ENCODE peak calls at places on chromosome 3, in four cellular contexts. H is upper lobe of left lung, X is right lobe of liver, V is astrocyte. F is an unnamed sample.
A peak's percentile ranks its signal among the peaks of the same experiment; 100 is the strongest.

GRCh38 chr3:15844889-15845288 is 47.1 kb upstream of the ANKRD28 start:
- DNase-seq in H (no peak), X (no peak), V (no peak), F (no peak)

GRCh38 chr3:138434276-138434874 is at the start of gene ESYT3:
- DNase-seq in H (peak; percentile 97), X (peak; percentile 83), V (peak; percentile 36), F (peak; percentile 93)

GRCh38 chr3:50327943-50328691 is at the start of gene TUSC2:
- DNase-seq in H (peak; percentile 95), X (peak; percentile 97), V (peak; percentile 87), F (peak; percentile 99)

GRCh38 chr3:126546013-126546412 is 12.7 kb downstream of the C3orf22 start:
- DNase-seq in H (no peak), X (no peak), V (no peak), F (no peak)

GRCh38 chr3:44323341-44323955 is 15.1 kb upstream of the TCAIM start:
- DNase-seq in H (no peak), X (peak; percentile 54), V (peak; percentile 29), F (peak; percentile 21)

GRCh38 chr3:61847784-61848462 is 286.6 kb downstream of the PTPRG start:
- DNase-seq in H (peak; percentile 2), X (peak; percentile 73), V (no peak), F (peak; percentile 10)

GRCh38 chr3:118799303-118799702 is 235.3 kb downstream of the IGSF11 start:
- DNase-seq in H (no peak), X (no peak), V (no peak), F (no peak)

GRCh38 chr3:32436816-32437189 is 45.1 kb downstream of the CMTM7 start:
- DNase-seq in H (no peak), X (no peak), V (no peak), F (no peak)

GRCh38 chr3:135106445-135106844 is 311.4 kb downstream of the EPHB1 start:
- DNase-seq in H (no peak), X (no peak), V (peak; percentile 3), F (peak; percentile 63)

GRCh38 chr3:196971094-196971698 is 2.6 kb upstream of the PIGZ start:
- DNase-seq in H (no peak), X (no peak), V (no peak), F (no peak)

GRCh38 chr3:159586587-159587202 is 401.9 kb upstream of the IL12A start:
- DNase-seq in H (no peak), X (no peak), V (peak; percentile 36), F (peak; percentile 30)

GRCh38 chr3:78580691-78581090 is 1187.1 kb downstream of the ROBO1 start:
- DNase-seq in H (no peak), X (no peak), V (peak; percentile 4), F (no peak)

GRCh38 chr3:68972358-68972979 is 40.1 kb upstream of the TAFA4 start:
- DNase-seq in H (no peak), X (no peak), V (peak; percentile 23), F (peak; percentile 57)

GRCh38 chr3:183410280-183410679 is 18.1 kb downstream of the MCF2L2 start:
- DNase-seq in H (no peak), X (no peak), V (peak; percentile 40), F (no peak)

GRCh38 chr3:134057006-134057832 is 27.5 kb upstream of the SLCO2A1 start:
- DNase-seq in H (no peak), X (no peak), V (no peak), F (no peak)

GRCh38 chr3:178485756-178486155 is 50.5 kb upstream of the KCNMB2 start:
- DNase-seq in H (no peak), X (no peak), V (peak; percentile 65), F (no peak)

GRCh38 chr3:143563786-143564185 is 284.5 kb downstream of the SLC9A9 start:
- DNase-seq in H (no peak), X (no peak), V (no peak), F (no peak)

GRCh38 chr3:128395500-128396125 is 71.1 kb downstream of the DNAJB8 start:
- DNase-seq in H (no peak), X (no peak), V (peak; percentile 29), F (no peak)

GRCh38 chr3:43923101-43923979 is 232.6 kb downstream of the ABHD5 start:
- DNase-seq in H (no peak), X (no peak), V (no peak), F (no peak)

GRCh38 chr3:67517781-67518180 is 136.6 kb downstream of the SUCLG2 start:
- DNase-seq in H (no peak), X (no peak), V (no peak), F (no peak)

GRCh38 chr3:67521053-67521646 is 133.3 kb downstream of the SUCLG2 start:
- DNase-seq in H (no peak), X (no peak), V (no peak), F (no peak)

GRCh38 chr3:67515778-67516177 is 138.6 kb downstream of the SUCLG2 start:
- DNase-seq in H (no peak), X (no peak), V (no peak), F (peak; percentile 29)

GRCh38 chr3:67516496-67516895 is 137.9 kb downstream of the SUCLG2 start:
- DNase-seq in H (no peak), X (peak; percentile 61), V (no peak), F (no peak)

GRCh38 chr3:67518196-67518595 is 136.2 kb downstream of the SUCLG2 start:
- DNase-seq in H (no peak), X (no peak), V (no peak), F (no peak)
- H3K36me3 ChIP-seq in H (peaks cover 10% of the 10 kb centered on the region), X (no peaks in the 10 kb centered on the region), V (peaks cover 10% of the 10 kb centered on the region), F (no peaks in the 10 kb centered on the region)

DNA sequence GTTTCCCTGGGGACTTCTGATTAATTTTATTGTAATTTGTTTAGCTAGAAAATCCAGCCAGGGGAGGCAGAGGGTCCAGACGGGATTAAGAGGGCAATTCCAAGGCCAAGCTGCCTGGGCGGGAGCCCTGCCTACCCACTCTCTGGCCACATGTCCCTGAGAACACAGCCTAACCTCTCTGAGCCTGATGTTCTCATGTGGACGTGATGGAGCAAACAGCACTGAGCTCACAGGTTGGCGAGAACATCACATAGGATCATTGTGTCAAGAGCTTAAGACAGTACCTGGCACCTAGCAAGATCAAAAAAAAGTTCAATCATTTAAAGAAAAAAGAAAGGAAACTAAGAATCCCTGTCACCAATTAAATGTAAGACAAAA is 1.0 kb downstream of the LRRC2 start:
- DNase-seq in H (no peak), X (no peak), V (no peak), F (peak; percentile 20)
- H3K36me3 ChIP-seq in H (no peaks in the 10 kb centered on the region), X (no peaks in the 10 kb centered on the region), V (no peaks in the 10 kb centered on the region), F (peaks cover 2% of the 10 kb centered on the region)

DNA sequence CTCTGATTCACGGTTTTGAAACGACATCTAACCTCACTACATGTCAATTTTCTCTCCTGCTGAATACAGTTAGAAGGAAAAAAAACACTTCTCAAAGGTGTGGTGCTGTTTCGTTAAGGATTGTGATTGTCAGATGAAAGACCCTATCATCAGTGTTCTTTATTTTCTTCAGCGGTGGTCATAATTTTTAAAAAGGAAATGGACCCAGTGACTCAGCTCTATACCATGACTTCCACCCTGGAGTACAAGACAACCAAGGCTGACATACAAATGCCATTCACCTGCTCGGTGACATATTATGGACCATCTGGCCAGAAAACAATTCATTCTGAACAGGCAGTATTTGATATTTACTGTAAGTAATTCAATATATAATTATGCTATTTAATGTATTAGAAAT is 167.8 kb downstream of the ALCAM start:
- DNase-seq in H (no peak), X (no peak), V (no peak), F (no peak)
- H3K36me3 ChIP-seq in H (peaks cover 7% of the 10 kb centered on the region), X (no peaks in the 10 kb centered on the region), V (peaks cover 15% of the 10 kb centered on the region), F (no peaks in the 10 kb centered on the region)

GRCh38 chr3:52254608-52255007 is 9.0 kb downstream of the PPM1M start:
- DNase-seq in H (no peak), X (no peak), V (no peak), F (no peak)
- H3K36me3 ChIP-seq in H (peaks cover 70% of the 10 kb centered on the region), X (peaks cover 14% of the 10 kb centered on the region), V (peaks cover 72% of the 10 kb centered on the region), F (peaks cover 55% of the 10 kb centered on the region)

GRCh38 chr3:155326901-155327300 is 33.4 kb upstream of the STRIT1 start:
- DNase-seq in H (no peak), X (no peak), V (no peak), F (no peak)

GRCh38 chr3:155327430-155327829 is 33.9 kb upstream of the STRIT1 start:
- DNase-seq in H (no peak), X (no peak), V (no peak), F (no peak)

GRCh38 chr3:155330356-155330755 is 36.9 kb upstream of the STRIT1 start:
- DNase-seq in H (no peak), X (no peak), V (no peak), F (no peak)

GRCh38 chr3:155332668-155333160 is 39.2 kb upstream of the STRIT1 start:
- DNase-seq in H (no peak), X (no peak), V (peak; percentile 32), F (no peak)

GRCh38 chr3:155329513-155330048 is 36.1 kb upstream of the STRIT1 start:
- DNase-seq in H (no peak), X (no peak), V (no peak), F (no peak)
- H3K36me3 ChIP-seq in H (no peaks in the 10 kb centered on the region), X (no peaks in the 10 kb centered on the region), V (no peaks in the 10 kb centered on the region), F (no peaks in the 10 kb centered on the region)

GRCh38 chr3:184873136-184873535 is 61.2 kb downstream of the VPS8 start:
- DNase-seq in H (no peak), X (no peak), V (no peak), F (no peak)
- H3K36me3 ChIP-seq in H (peaks cover 27% of the 10 kb centered on the region), X (no peaks in the 10 kb centered on the region), V (peaks cover 11% of the 10 kb centered on the region), F (no peaks in the 10 kb centered on the region)

DNA sequence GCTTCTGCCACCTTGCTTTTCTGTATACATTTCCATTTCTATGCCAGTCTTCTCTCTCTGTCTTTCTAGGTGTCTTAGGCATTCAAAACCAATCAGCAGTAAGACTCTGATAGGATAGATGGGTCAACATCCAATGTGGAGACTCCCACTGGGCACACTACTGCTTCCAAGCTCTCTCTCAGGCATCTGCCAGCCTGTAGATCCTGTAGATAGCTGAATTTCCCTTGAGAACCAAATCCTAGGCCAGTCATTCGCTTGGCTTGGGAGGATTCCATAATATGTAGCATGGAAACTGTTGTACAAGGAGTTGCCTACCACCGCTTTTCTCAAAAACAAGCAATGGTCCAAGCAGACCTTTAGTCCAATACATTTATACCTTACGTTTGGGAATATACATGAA is 262.8 kb upstream of the RARB start:
- DNase-seq in H (no peak), X (no peak), V (no peak), F (no peak)
- H3K36me3 ChIP-seq in H (no peaks in the 10 kb centered on the region), X (no peaks in the 10 kb centered on the region), V (no peaks in the 10 kb centered on the region), F (no peaks in the 10 kb centered on the region)